ENCODE peak calls at places on chromosomes 3 and 15, in four cellular contexts. One of them, this sample, is unnamed.

GRCh38 chr15:99485992-99486370 is 79.8 kb upstream of the MEF2A start:
- DNase-seq in HCT116: no peak
- DNase-seq in GM12878: no peak
- DNase-seq in HepG2: no peak
- DNase-seq in this sample: no peak

GRCh38 chr3:114442251-114442650 is 148.4 kb downstream of the TIGIT start:
- DNase-seq in HCT116: no peak
- DNase-seq in GM12878: no peak
- DNase-seq in HepG2: no peak
- DNase-seq in this sample: no peak

GRCh38 chr3:11476814-11477213 is 166.9 kb downstream of the VGLL4 start:
- DNase-seq in HCT116: no peak
- DNase-seq in GM12878: no peak
- DNase-seq in HepG2: no peak
- DNase-seq in this sample: no peak

GRCh38 chr3:129594907-129595390 is 11.5 kb downstream of the PLXND1 start:
- DNase-seq in HCT116: no peak
- DNase-seq in GM12878: no peak
- DNase-seq in HepG2: peak; percentile 76
- DNase-seq in this sample: no peak

GRCh38 chr3:42190701-42191442 is 75.1 kb downstream of the CCK start:
- DNase-seq in HCT116: peak; percentile 41
- DNase-seq in GM12878: no peak
- DNase-seq in HepG2: peak; percentile 55
- DNase-seq in this sample: peak; percentile 84

GRCh38 chr3:86547697-86548096 is 443.3 kb downstream of the VGLL3 start:
- DNase-seq in HCT116: no peak
- DNase-seq in GM12878: no peak
- DNase-seq in HepG2: no peak
- DNase-seq in this sample: no peak

GRCh38 chr15:35606345-35606744 is 60.4 kb upstream of the DPH6 start:
- DNase-seq in HCT116: no peak
- DNase-seq in GM12878: no peak
- DNase-seq in HepG2: no peak
- DNase-seq in this sample: no peak

GRCh38 chr3:120742198-120743080 is at the start of the genes GTF2E1 and RABL3:
- DNase-seq in HCT116: peak; percentile 99
- DNase-seq in GM12878: peak; percentile 99
- DNase-seq in HepG2: peak; percentile 99
- DNase-seq in this sample: peak; percentile 96

GRCh38 chr3:8596706-8597514 is 47.7 kb downstream of the SSUH2 start:
- DNase-seq in HCT116: no peak
- DNase-seq in GM12878: no peak
- DNase-seq in HepG2: no peak
- DNase-seq in this sample: no peak

DNA sequence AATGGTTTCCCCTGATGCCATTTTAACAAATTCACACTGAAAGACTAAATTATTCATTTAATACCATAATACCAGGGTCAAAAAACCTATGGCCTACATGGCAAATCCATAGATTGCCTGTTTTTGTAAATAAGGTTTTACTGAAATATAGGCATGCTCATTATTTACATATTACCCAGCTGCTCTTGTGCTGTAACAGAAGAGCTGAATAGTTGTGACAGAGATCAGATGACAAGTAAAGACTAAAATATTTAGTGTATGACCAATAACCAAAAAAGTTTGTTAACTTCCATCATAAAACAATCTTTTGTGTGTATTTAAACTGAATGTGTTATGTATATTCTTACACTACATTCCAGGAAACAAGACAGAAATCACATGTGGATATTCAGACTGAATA is 60.2 kb downstream of the DENND4A start:
- DNase-seq in HCT116: no peak
- DNase-seq in GM12878: no peak
- DNase-seq in HepG2: no peak
- DNase-seq in this sample: no peak
- H2AFZ ChIP-seq in HCT116: no peak overlapping the region
- H2AFZ ChIP-seq in GM12878: no peak overlapping the region
- H2AFZ ChIP-seq in HepG2: no peak overlapping the region
- H2AFZ ChIP-seq in this sample: no peak overlapping the region

GRCh38 chr3:29759021-29759359 is 478.1 kb downstream of the RBMS3 start:
- DNase-seq in HCT116: no peak
- DNase-seq in GM12878: no peak
- DNase-seq in HepG2: no peak
- DNase-seq in this sample: no peak
- TF ChIP-seq ZNF274 in HCT116: no peak
- TF ChIP-seq ZNF274 in GM12878: no peak
- TF ChIP-seq ZNF274 in HepG2: no peak
- TF ChIP-seq ZNF274 in this sample: no peak

GRCh38 chr15:43274136-43274535 is 7.4 kb upstream of the TGM5 start:
- DNase-seq in HCT116: no peak
- DNase-seq in GM12878: no peak
- DNase-seq in HepG2: no peak
- DNase-seq in this sample: no peak

GRCh38 chr15:43277901-43278300 is 11.2 kb upstream of the TGM5 start:
- DNase-seq in HCT116: no peak
- DNase-seq in GM12878: no peak
- DNase-seq in HepG2: no peak
- DNase-seq in this sample: no peak

GRCh38 chr15:43276563-43277200 is 10.0 kb upstream of the TGM5 start:
- DNase-seq in HCT116: no peak
- DNase-seq in GM12878: no peak
- DNase-seq in HepG2: no peak
- DNase-seq in this sample: no peak

GRCh38 chr15:43277231-43277823 is 10.6 kb upstream of the TGM5 start:
- DNase-seq in HCT116: no peak
- DNase-seq in GM12878: no peak
- DNase-seq in HepG2: no peak
- DNase-seq in this sample: no peak

DNA sequence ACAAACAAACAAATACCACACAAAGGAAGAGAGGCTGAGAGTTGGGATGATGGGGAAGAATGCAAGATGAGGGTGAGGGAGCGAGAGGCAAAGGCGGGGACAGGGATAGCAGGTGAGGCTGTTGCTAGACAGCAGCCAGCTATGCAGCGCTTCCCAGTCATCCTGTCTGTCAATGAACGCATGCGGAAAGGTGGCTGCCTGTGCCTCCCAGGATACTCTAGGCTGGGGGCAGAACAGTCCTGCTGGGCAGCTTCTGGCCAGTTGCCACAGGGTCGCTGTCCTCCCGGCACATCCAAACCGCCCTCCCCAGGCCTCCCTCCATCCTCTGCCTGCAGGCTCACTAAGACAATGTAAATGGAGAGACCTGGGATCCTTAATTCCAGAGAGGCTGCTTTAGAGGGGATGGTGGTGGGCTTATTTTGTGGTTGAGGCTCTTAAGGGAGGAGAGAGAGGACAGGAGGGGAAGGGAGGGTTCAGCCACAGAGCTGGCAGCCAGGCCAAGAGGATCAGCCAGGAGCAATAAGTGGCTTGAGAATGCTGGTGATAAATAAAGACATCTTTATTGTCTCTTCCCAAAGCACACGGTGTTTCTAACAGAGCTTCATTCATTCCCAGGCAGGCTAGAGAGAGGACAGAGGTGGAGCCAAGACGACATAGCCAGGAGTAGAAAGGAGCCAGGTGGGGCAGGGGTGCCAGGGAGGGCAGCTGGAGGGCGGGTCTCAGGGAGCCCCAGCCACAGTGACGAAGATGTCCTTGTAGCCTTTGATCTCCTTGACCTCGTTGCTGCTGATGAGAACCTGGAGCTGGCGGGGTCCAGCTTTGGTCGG is 9.2 kb upstream of the TGM5 start:
- DNase-seq in HCT116: no peak
- DNase-seq in GM12878: no peak
- DNase-seq in HepG2: no peak
- DNase-seq in this sample: no peak
- H2AFZ ChIP-seq in HCT116: no peak overlapping the region
- H2AFZ ChIP-seq in GM12878: no peak overlapping the region
- H2AFZ ChIP-seq in HepG2: no peak overlapping the region
- H2AFZ ChIP-seq in this sample: no peak overlapping the region

DNA sequence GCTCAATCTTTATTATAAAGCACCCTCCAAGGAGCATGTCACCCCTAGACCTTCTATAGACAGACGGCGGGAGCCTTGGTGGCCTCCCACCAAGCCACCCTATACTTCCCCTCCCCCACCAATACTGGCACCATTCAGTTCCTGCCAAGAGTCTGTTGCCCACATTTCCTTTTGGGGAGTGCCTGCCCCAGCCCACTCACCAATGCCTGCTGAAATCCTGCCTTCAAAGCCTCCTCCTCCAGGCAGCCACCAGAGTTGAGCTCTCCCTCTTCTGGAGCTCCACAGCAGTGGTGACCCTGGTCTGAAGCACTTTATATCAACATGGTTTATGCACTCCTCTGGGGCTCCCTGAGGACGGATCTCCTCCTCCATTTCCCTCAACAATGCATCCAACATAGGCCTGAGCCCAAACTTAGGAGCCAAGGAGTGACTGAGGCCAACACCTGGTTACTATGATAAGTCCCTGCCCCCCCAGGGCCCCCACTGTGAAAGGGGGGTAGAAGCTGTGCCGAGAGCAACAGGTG is 8.8 kb downstream of the CCDC33 start:
- DNase-seq in HCT116: no peak
- DNase-seq in GM12878: no peak
- DNase-seq in HepG2: no peak
- DNase-seq in this sample: no peak
- TF ChIP-seq ZNF274 in HCT116: no peak
- TF ChIP-seq ZNF274 in GM12878: no peak
- TF ChIP-seq ZNF274 in HepG2: no peak
- TF ChIP-seq ZNF274 in this sample: no peak

DNA sequence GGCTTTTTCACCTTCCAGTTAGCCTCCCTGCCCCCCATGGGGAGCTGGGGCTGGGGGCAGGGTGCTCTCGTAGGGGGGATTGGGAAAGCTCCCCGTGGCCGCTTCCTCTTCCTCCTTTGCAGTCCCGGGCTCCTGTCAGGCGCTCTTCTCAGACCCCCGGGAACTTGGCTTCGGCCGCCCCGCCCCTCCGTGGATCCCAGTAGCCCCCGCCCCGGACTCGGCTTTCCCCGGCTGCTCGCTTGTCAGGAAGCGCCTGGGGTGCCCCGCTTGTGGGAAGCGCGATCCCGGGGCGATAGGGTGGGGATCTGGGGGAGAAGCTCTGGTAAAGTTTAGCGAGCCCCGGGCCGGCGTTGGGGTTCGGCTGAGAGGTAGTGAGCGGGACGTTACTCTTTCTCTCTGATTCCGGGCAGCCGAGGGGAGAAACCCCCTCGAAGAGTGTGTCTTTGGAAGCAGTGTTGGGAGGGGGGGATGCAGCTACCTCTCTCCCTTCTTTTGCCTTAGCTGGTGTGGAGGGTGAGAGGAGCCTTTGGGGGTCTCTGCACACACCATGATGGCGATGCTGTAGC is 626 bp downstream of the PIAS1 start:
- DNase-seq in HCT116: no peak
- DNase-seq in GM12878: no peak
- DNase-seq in HepG2: peak; percentile 44
- DNase-seq in this sample: peak; percentile 70
- H2AFZ ChIP-seq in HCT116: no peak overlapping the region
- H2AFZ ChIP-seq in GM12878: no peak overlapping the region
- H2AFZ ChIP-seq in HepG2: no peak overlapping the region
- H2AFZ ChIP-seq in this sample: peak overlapping the region; percentile 73

GRCh38 chr15:89091667-89092220 is 3.5 kb downstream of the ABHD2 start:
- DNase-seq in HCT116: no peak
- DNase-seq in GM12878: no peak
- DNase-seq in HepG2: no peak
- DNase-seq in this sample: no peak

GRCh38 chr15:89095073-89095472 is 6.8 kb downstream of the ABHD2 start:
- DNase-seq in HCT116: no peak
- DNase-seq in GM12878: no peak
- DNase-seq in HepG2: no peak
- DNase-seq in this sample: no peak

GRCh38 chr15:89095556-89095955 is 7.3 kb downstream of the ABHD2 start:
- DNase-seq in HCT116: no peak
- DNase-seq in GM12878: no peak
- DNase-seq in HepG2: no peak
- DNase-seq in this sample: no peak

GRCh38 chr15:89090791-89091666 is 2.8 kb downstream of the ABHD2 start:
- DNase-seq in HCT116: no peak
- DNase-seq in GM12878: no peak
- DNase-seq in HepG2: no peak
- DNase-seq in this sample: peak; percentile 69

GRCh38 chr15:89093509-89093908 is 5.3 kb downstream of the ABHD2 start:
- DNase-seq in HCT116: no peak
- DNase-seq in GM12878: no peak
- DNase-seq in HepG2: no peak
- DNase-seq in this sample: no peak
- TF ChIP-seq ZNF274 in HCT116: no peak
- TF ChIP-seq ZNF274 in GM12878: no peak
- TF ChIP-seq ZNF274 in HepG2: no peak
- TF ChIP-seq ZNF274 in this sample: no peak

GRCh38 chr3:148955544-148956346 is 35.6 kb upstream of the GYG1 start:
- DNase-seq in HCT116: peak; percentile 48
- DNase-seq in GM12878: no peak
- DNase-seq in HepG2: peak; percentile 47
- DNase-seq in this sample: peak; percentile 13
- H2AFZ ChIP-seq in HCT116: peak overlapping the region; percentile 83
- H2AFZ ChIP-seq in GM12878: no peak overlapping the region
- H2AFZ ChIP-seq in HepG2: peak overlapping the region; percentile 65
- H2AFZ ChIP-seq in this sample: no peak overlapping the region

This sample was measured in K562.